ENCODE peak calls at places on chromosomes 11 and 22, in seven cellular contexts. One of them, this sample, is unnamed.

GRCh38 chr11:58688779-58689503 is 42.8 kb downstream of the GLYAT start:
- DNase-seq in neuronal stem cell: no peak
- DNase-seq in H9: no peak
- DNase-seq in H1: no peak
- DNase-seq in IMR-90: peak; percentile 15
- DNase-seq in mesendoderm: no peak
- DNase-seq in trophoblast cell: no peak
- DNase-seq in this sample: no peak

GRCh38 chr11:116791002-116791812 is 472 bp downstream of the APOA5 start:
- DNase-seq in neuronal stem cell: peak; percentile 76
- DNase-seq in H9: peak; percentile 91
- DNase-seq in H1: peak; percentile 99
- DNase-seq in IMR-90: peak; percentile 55
- DNase-seq in mesendoderm: peak; percentile 82
- DNase-seq in trophoblast cell: peak; percentile 61
- DNase-seq in this sample: peak; percentile 70

GRCh38 chr11:76129729-76130128 is 76.6 kb downstream of the WNT11 start:
- DNase-seq in neuronal stem cell: no peak
- DNase-seq in H9: no peak
- DNase-seq in H1: no peak
- DNase-seq in IMR-90: no peak
- DNase-seq in mesendoderm: no peak
- DNase-seq in trophoblast cell: no peak
- DNase-seq in this sample: no peak

GRCh38 chr11:114472661-114473060 is 33.4 kb downstream of the REXO2 start:
- DNase-seq in neuronal stem cell: no peak
- DNase-seq in H9: no peak
- DNase-seq in H1: no peak
- DNase-seq in IMR-90: no peak
- DNase-seq in mesendoderm: no peak
- DNase-seq in trophoblast cell: no peak
- DNase-seq in this sample: no peak

GRCh38 chr11:92122561-92122960 is 102.1 kb upstream of the FAT3 start:
- DNase-seq in neuronal stem cell: no peak
- DNase-seq in H9: no peak
- DNase-seq in H1: no peak
- DNase-seq in IMR-90: no peak
- DNase-seq in mesendoderm: no peak
- DNase-seq in trophoblast cell: no peak
- DNase-seq in this sample: no peak

GRCh38 chr11:133934599-133935550 is 21.9 kb downstream of the IGSF9B start:
- DNase-seq in neuronal stem cell: peak; percentile 69
- DNase-seq in H9: no peak
- DNase-seq in H1: no peak
- DNase-seq in IMR-90: peak; percentile 19
- DNase-seq in mesendoderm: peak; percentile 84
- DNase-seq in trophoblast cell: no peak
- DNase-seq in this sample: no peak

GRCh38 chr11:72755794-72756285 is 3.6 kb upstream of the ARAP1 start:
- DNase-seq in neuronal stem cell: no peak
- DNase-seq in H9: no peak
- DNase-seq in H1: no peak
- DNase-seq in IMR-90: no peak
- DNase-seq in mesendoderm: no peak
- DNase-seq in trophoblast cell: no peak
- DNase-seq in this sample: no peak

GRCh38 chr22:21020802-21021429 is 6.0 kb downstream of the P2RX6 start:
- DNase-seq in neuronal stem cell: no peak
- DNase-seq in H9: peak; percentile 74
- DNase-seq in H1: peak; percentile 73
- DNase-seq in IMR-90: no peak
- DNase-seq in mesendoderm: peak; percentile 58
- DNase-seq in trophoblast cell: no peak
- DNase-seq in this sample: peak; percentile 10

GRCh38 chr11:123472236-123472935 is 42.3 kb downstream of the GRAMD1B start:
- DNase-seq in neuronal stem cell: no peak
- DNase-seq in H9: no peak
- DNase-seq in H1: no peak
- DNase-seq in IMR-90: no peak
- DNase-seq in mesendoderm: no peak
- DNase-seq in trophoblast cell: no peak
- DNase-seq in this sample: no peak

GRCh38 chr11:124113890-124114289 is 1.4 kb upstream of the VWA5A start:
- DNase-seq in neuronal stem cell: no peak
- DNase-seq in H9: no peak
- DNase-seq in H1: no peak
- DNase-seq in IMR-90: peak; percentile 8
- DNase-seq in mesendoderm: peak; percentile 17
- DNase-seq in trophoblast cell: no peak
- DNase-seq in this sample: peak; percentile 42

GRCh38 chr11:62850911-62851806 is 11.8 kb upstream of the WDR74 start:
- DNase-seq in neuronal stem cell: no peak
- DNase-seq in H9: peak; percentile 81
- DNase-seq in H1: no peak
- DNase-seq in IMR-90: no peak
- DNase-seq in mesendoderm: peak; percentile 91
- DNase-seq in trophoblast cell: peak; percentile 56
- DNase-seq in this sample: no peak
- H3K4ac ChIP-seq in neuronal stem cell: no peak overlapping the region
- H3K4ac ChIP-seq in H9: no peak overlapping the region
- H3K4ac ChIP-seq in H1: no peak overlapping the region
- H3K4ac ChIP-seq in IMR-90: no peak overlapping the region
- H3K4ac ChIP-seq in mesendoderm: no peak overlapping the region
- H3K4ac ChIP-seq in trophoblast cell: no peak overlapping the region
- H3K4ac ChIP-seq in this sample: no peak overlapping the region

GRCh38 chr22:25508161-25508560 is 56.3 kb upstream of the GRK3 start:
- DNase-seq in neuronal stem cell: no peak
- DNase-seq in H9: peak; percentile 38
- DNase-seq in H1: no peak
- DNase-seq in IMR-90: no peak
- DNase-seq in mesendoderm: peak; percentile 30
- DNase-seq in trophoblast cell: no peak
- DNase-seq in this sample: no peak

GRCh38 chr22:25508761-25509321 is 55.6 kb upstream of the GRK3 start:
- DNase-seq in neuronal stem cell: no peak
- DNase-seq in H9: no peak
- DNase-seq in H1: no peak
- DNase-seq in IMR-90: no peak
- DNase-seq in mesendoderm: no peak
- DNase-seq in trophoblast cell: peak; percentile 79
- DNase-seq in this sample: no peak

GRCh38 chr22:25510926-25511325 is 53.5 kb upstream of the GRK3 start:
- DNase-seq in neuronal stem cell: no peak
- DNase-seq in H9: no peak
- DNase-seq in H1: no peak
- DNase-seq in IMR-90: no peak
- DNase-seq in mesendoderm: no peak
- DNase-seq in trophoblast cell: peak; percentile 39
- DNase-seq in this sample: no peak

GRCh38 chr22:25511725-25512124 is 52.8 kb upstream of the GRK3 start:
- DNase-seq in neuronal stem cell: no peak
- DNase-seq in H9: no peak
- DNase-seq in H1: no peak
- DNase-seq in IMR-90: no peak
- DNase-seq in mesendoderm: no peak
- DNase-seq in trophoblast cell: no peak
- DNase-seq in this sample: no peak

GRCh38 chr22:25509391-25509791 is 55.1 kb upstream of the GRK3 start:
- DNase-seq in neuronal stem cell: no peak
- DNase-seq in H9: no peak
- DNase-seq in H1: no peak
- DNase-seq in IMR-90: peak; percentile 44
- DNase-seq in mesendoderm: no peak
- DNase-seq in trophoblast cell: peak; percentile 17
- DNase-seq in this sample: no peak
- H3K23ac ChIP-seq in neuronal stem cell: no peak overlapping the region
- H3K23ac ChIP-seq in H9: no peak overlapping the region
- H3K23ac ChIP-seq in H1: no peak overlapping the region
- H3K23ac ChIP-seq in IMR-90: no peak overlapping the region
- H3K23ac ChIP-seq in mesendoderm: no peak overlapping the region
- H3K23ac ChIP-seq in trophoblast cell: no peak overlapping the region
- H3K23ac ChIP-seq in this sample: no peak overlapping the region

GRCh38 chr11:43983221-43983795 is 40.9 kb downstream of the C11orf96 start:
- DNase-seq in neuronal stem cell: no peak
- DNase-seq in H9: no peak
- DNase-seq in H1: no peak
- DNase-seq in IMR-90: peak; percentile 13
- DNase-seq in mesendoderm: no peak
- DNase-seq in trophoblast cell: peak; percentile 41
- DNase-seq in this sample: no peak
- H3K4ac ChIP-seq in neuronal stem cell: no peak overlapping the region
- H3K4ac ChIP-seq in H9: no peak overlapping the region
- H3K4ac ChIP-seq in H1: no peak overlapping the region
- H3K4ac ChIP-seq in IMR-90: no peak overlapping the region
- H3K4ac ChIP-seq in mesendoderm: no peak overlapping the region
- H3K4ac ChIP-seq in trophoblast cell: no peak overlapping the region
- H3K4ac ChIP-seq in this sample: no peak overlapping the region

GRCh38 chr11:47869548-47870393 is 21.6 kb upstream of the NUP160 start:
- DNase-seq in neuronal stem cell: no peak
- DNase-seq in H9: no peak
- DNase-seq in H1: no peak
- DNase-seq in IMR-90: no peak
- DNase-seq in mesendoderm: no peak
- DNase-seq in trophoblast cell: no peak
- DNase-seq in this sample: no peak
- H3K23ac ChIP-seq in neuronal stem cell: no peak overlapping the region
- H3K23ac ChIP-seq in H9: no peak overlapping the region
- H3K23ac ChIP-seq in H1: no peak overlapping the region
- H3K23ac ChIP-seq in IMR-90: no peak overlapping the region
- H3K23ac ChIP-seq in mesendoderm: no peak overlapping the region
- H3K23ac ChIP-seq in trophoblast cell: no peak overlapping the region
- H3K23ac ChIP-seq in this sample: no peak overlapping the region

GRCh38 chr11:68960299-68961071 is 20.3 kb downstream of the MRGPRD start:
- DNase-seq in neuronal stem cell: no peak
- DNase-seq in H9: no peak
- DNase-seq in H1: no peak
- DNase-seq in IMR-90: no peak
- DNase-seq in mesendoderm: no peak
- DNase-seq in trophoblast cell: no peak
- DNase-seq in this sample: no peak
- H3K4ac ChIP-seq in neuronal stem cell: no peak overlapping the region
- H3K4ac ChIP-seq in H9: no peak overlapping the region
- H3K4ac ChIP-seq in H1: no peak overlapping the region
- H3K4ac ChIP-seq in IMR-90: no peak overlapping the region
- H3K4ac ChIP-seq in mesendoderm: no peak overlapping the region
- H3K4ac ChIP-seq in trophoblast cell: no peak overlapping the region
- H3K4ac ChIP-seq in this sample: no peak overlapping the region

GRCh38 chr22:32880061-32880460 is 78.6 kb downstream of the TIMP3 start:
- DNase-seq in neuronal stem cell: no peak
- DNase-seq in H9: no peak
- DNase-seq in H1: no peak
- DNase-seq in IMR-90: peak; percentile 63
- DNase-seq in mesendoderm: no peak
- DNase-seq in trophoblast cell: no peak
- DNase-seq in this sample: peak; percentile 49

GRCh38 chr22:32879550-32879949 is 78.0 kb downstream of the TIMP3 start:
- DNase-seq in neuronal stem cell: no peak
- DNase-seq in H9: no peak
- DNase-seq in H1: no peak
- DNase-seq in IMR-90: no peak
- DNase-seq in mesendoderm: no peak
- DNase-seq in trophoblast cell: no peak
- DNase-seq in this sample: no peak

GRCh38 chr22:32874330-32874729 is 72.8 kb downstream of the TIMP3 start:
- DNase-seq in neuronal stem cell: no peak
- DNase-seq in H9: no peak
- DNase-seq in H1: no peak
- DNase-seq in IMR-90: no peak
- DNase-seq in mesendoderm: no peak
- DNase-seq in trophoblast cell: no peak
- DNase-seq in this sample: no peak

GRCh38 chr22:32876516-32876915 is 75.0 kb downstream of the TIMP3 start:
- DNase-seq in neuronal stem cell: no peak
- DNase-seq in H9: no peak
- DNase-seq in H1: no peak
- DNase-seq in IMR-90: no peak
- DNase-seq in mesendoderm: no peak
- DNase-seq in trophoblast cell: no peak
- DNase-seq in this sample: no peak

DNA sequence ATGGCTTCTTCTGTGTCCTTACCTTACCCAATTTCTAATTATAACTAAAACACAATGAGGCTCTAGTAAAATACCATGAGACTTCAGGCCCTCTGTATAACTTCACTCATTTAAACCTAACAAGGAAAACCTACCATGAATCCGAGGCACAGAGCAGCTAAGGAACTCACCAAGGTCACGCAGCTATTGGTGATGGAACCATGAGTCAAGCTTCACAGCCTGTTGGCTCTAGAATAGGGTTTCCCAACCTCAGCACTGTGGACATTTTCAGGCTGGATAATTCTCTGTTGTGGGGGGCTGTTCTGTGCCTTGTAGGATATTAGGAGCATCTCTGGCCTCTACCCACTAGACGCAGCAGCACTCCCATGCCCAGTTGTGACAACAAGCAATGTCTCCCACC is 75.7 kb downstream of the TIMP3 start:
- DNase-seq in neuronal stem cell: no peak
- DNase-seq in H9: no peak
- DNase-seq in H1: no peak
- DNase-seq in IMR-90: no peak
- DNase-seq in mesendoderm: no peak
- DNase-seq in trophoblast cell: no peak
- DNase-seq in this sample: no peak
- H3K23ac ChIP-seq in neuronal stem cell: no peak overlapping the region
- H3K23ac ChIP-seq in H9: no peak overlapping the region
- H3K23ac ChIP-seq in H1: no peak overlapping the region
- H3K23ac ChIP-seq in IMR-90: no peak overlapping the region
- H3K23ac ChIP-seq in mesendoderm: no peak overlapping the region
- H3K23ac ChIP-seq in trophoblast cell: no peak overlapping the region
- H3K23ac ChIP-seq in this sample: no peak overlapping the region

This sample was measured in mesenchymal stem cell.